ENCODE peak calls at places on chromosomes 16 and 17, in six cellular contexts. W, B, O, L, D and H are unnamed samples.

GRCh38 chr16:634996-635395 is 1.1 kb downstream of the METTL26 start:
- DNase-seq in W (no peak), B (no peak), O (no peak), L (no peak), D (no peak), H (no peak)

GRCh38 chr17:62921837-62922236 is 44.2 kb upstream of the TANC2 start:
- DNase-seq in W (no peak), B (no peak), O (no peak), L (no peak), D (no peak), H (no peak)

GRCh38 chr17:68314916-68315535 is 23.7 kb downstream of the ARSG start:
- DNase-seq in W (no peak), B (no peak), O (no peak), L (no peak), D (no peak), H (no peak)

GRCh38 chr16:4358831-4359561 is 7.9 kb upstream of the PAM16 start:
- DNase-seq in W (peak), B (no peak), O (peak), L (peak), D (no peak), H (no peak)

GRCh38 chr17:36818134-36818825 is 119.0 kb upstream of the LHX1 start:
- DNase-seq in W (no peak), B (no peak), O (no peak), L (no peak), D (no peak), H (no peak)

GRCh38 chr17:27756467-27757371 is 43.6 kb downstream of the NOS2 start:
- DNase-seq in W (no peak), B (peak), O (peak), L (peak), D (no peak), H (peak)

GRCh38 chr17:42683407-42684031 is 1.2 kb downstream of the CNTNAP1 start:
- DNase-seq in W (no peak), B (no peak), O (peak), L (no peak), D (no peak), H (no peak)

GRCh38 chr17:79044462-79044861 is 20.5 kb downstream of the C1QTNF1 start:
- DNase-seq in W (no peak), B (no peak), O (no peak), L (no peak), D (no peak), H (no peak)

GRCh38 chr16:25027781-25028180 is 12.6 kb upstream of the ARHGAP17 start:
- DNase-seq in W (no peak), B (no peak), O (no peak), L (no peak), D (no peak), H (no peak)

GRCh38 chr16:70691223-70692129 is 5.6 kb upstream of the MTSS2 start:
- DNase-seq in W (no peak), B (no peak), O (peak), L (peak), D (peak), H (no peak)

GRCh38 chr16:15606521-15607220 is 36.3 kb downstream of the MARF1 start:
- DNase-seq in W (no peak), B (no peak), O (no peak), L (no peak), D (no peak), H (no peak)

GRCh38 chr17:1203111-1203966 is 23.6 kb upstream of the ABR start:
- DNase-seq in W (no peak), B (no peak), O (peak), L (peak), D (no peak), H (no peak)

GRCh38 chr16:25066426-25066746 is 45.2 kb upstream of the LCMT1 start:
- DNase-seq in W (no peak), B (no peak), O (no peak), L (no peak), D (no peak), H (no peak)

GRCh38 chr17:78364436-78365281 is 4.8 kb upstream of the SOCS3 start:
- DNase-seq in W (no peak), B (no peak), O (no peak), L (no peak), D (no peak), H (no peak)

GRCh38 chr16:85015481-85016177 is 4.3 kb upstream of the ZDHHC7 start:
- DNase-seq in W (no peak), B (no peak), O (peak), L (no peak), D (no peak), H (no peak)

GRCh38 chr17:69150333-69150732 is 8.6 kb upstream of the ABCA6 start:
- DNase-seq in W (no peak), B (no peak), O (no peak), L (no peak), D (no peak), H (no peak)

GRCh38 chr17:79316805-79317204 is 242.2 kb downstream of the ENGASE start:
- DNase-seq in W (no peak), B (no peak), O (no peak), L (no peak), D (no peak), H (no peak)

GRCh38 chr16:82753821-82754220 is 127.1 kb downstream of the CDH13 start:
- DNase-seq in W (no peak), B (no peak), O (no peak), L (no peak), D (no peak), H (no peak)

GRCh38 chr17:77727216-77727615 is 231.3 kb upstream of the TNRC6C start:
- DNase-seq in W (no peak), B (no peak), O (no peak), L (no peak), D (no peak), H (no peak)

GRCh38 chr16:51393381-51394005 is 242.4 kb upstream of the SALL1 start:
- DNase-seq in W (no peak), B (no peak), O (no peak), L (no peak), D (peak), H (no peak)

GRCh38 chr16:85974428-85975375 is 75.7 kb downstream of the IRF8 start:
- DNase-seq in W (no peak), B (no peak), O (no peak), L (no peak), D (no peak), H (peak)

GRCh38 chr17:51260960-51261958 is 913 bp downstream of the UTP18 start:
- DNase-seq in W (peak), B (peak), O (peak), L (peak), D (no peak), H (peak)

GRCh38 chr16:57544129-57544653 is 1.7 kb downstream of the ADGRG5 start:
- DNase-seq in W (no peak), B (no peak), O (no peak), L (no peak), D (no peak), H (no peak)

GRCh38 chr16:17829826-17830225 is 359.1 kb upstream of the XYLT1 start:
- DNase-seq in W (no peak), B (no peak), O (no peak), L (no peak), D (no peak), H (no peak)

GRCh38 chr16:1175566-1176279 is 22.8 kb downstream of the CACNA1H start:
- DNase-seq in W (no peak), B (peak), O (no peak), L (no peak), D (no peak), H (no peak)

GRCh38 chr16:81626181-81626674 is 152.9 kb upstream of the PLCG2 start:
- DNase-seq in W (no peak), B (peak), O (no peak), L (no peak), D (no peak), H (no peak)

GRCh38 chr17:72380120-72380519 is 259.3 kb downstream of the SOX9 start:
- DNase-seq in W (no peak), B (no peak), O (no peak), L (no peak), D (no peak), H (no peak)

GRCh38 chr17:38893612-38894011 is 23.8 kb downstream of the LASP1 start:
- DNase-seq in W (no peak), B (no peak), O (no peak), L (no peak), D (no peak), H (no peak)

GRCh38 chr16:30853758-30854157 is 40.1 kb downstream of the BCL7C start:
- DNase-seq in W (no peak), B (no peak), O (no peak), L (no peak), D (no peak), H (no peak)

GRCh38 chr16:69706256-69706974 is 19.9 kb downstream of the NQO1 start:
- DNase-seq in W (no peak), B (no peak), O (no peak), L (no peak), D (no peak), H (no peak)